ENCODE peak calls at places on chromosomes 11 and 22, in seven cellular contexts. O, D, F, H, L, P and K are unnamed samples. For H3K4me1 and H3K27me3, the result is how much of the 10 kb centered on the place peaks cover.

GRCh38 chr11:69948256-69949141 is 129.3 kb upstream of the FGF3 start:
- DNase-seq in H (peak), F (peak), O (no peak), L (peak), D (peak), P (no peak), K (no peak)

GRCh38 chr11:86341382-86341781 is 33.3 kb upstream of the CCDC81 start:
- DNase-seq in L (no peak), F (no peak), D (no peak), H (no peak), P (no peak), O (no peak), K (no peak)

GRCh38 chr11:90426442-90426841 is 203.6 kb upstream of the CHORDC1 start:
- DNase-seq in D (no peak), H (no peak), O (no peak), P (no peak), L (no peak), F (no peak), K (no peak)

GRCh38 chr11:372809-373715 is 3.8 kb downstream of the B4GALNT4 start:
- DNase-seq in H (no peak), L (peak), F (no peak), D (no peak), P (no peak), O (no peak), K (peak)

GRCh38 chr11:112157274-112157766 is 6.6 kb downstream of the IL18 start:
- DNase-seq in D (no peak), O (no peak), P (no peak), H (no peak), F (peak), L (no peak), K (no peak)

GRCh38 chr11:112166561-112166960 is 611 bp upstream of the TEX12 start:
- DNase-seq in H (peak), P (no peak), F (no peak), O (no peak), L (no peak), D (no peak), K (no peak)

GRCh38 chr11:105609832-105610781 is at the start of gene GRIA4:
- DNase-seq in H (peak), P (no peak), F (no peak), L (peak), D (peak), O (peak), K (peak)

GRCh38 chr11:1103401-1104360 is 29.0 kb downstream of the MUC2 start:
- DNase-seq in H (no peak), L (no peak), F (no peak), D (peak), P (no peak), O (no peak), K (no peak)

GRCh38 chr11:111696556-111696955 is 69.6 kb downstream of the PPP2R1B start:
- DNase-seq in L (no peak), P (no peak), H (no peak), F (no peak), D (no peak), O (no peak), K (no peak)

GRCh38 chr22:22060200-22061084 is 77.9 kb upstream of the TOP3B start:
- DNase-seq in F (no peak), O (peak), P (peak), D (peak), L (peak), H (peak), K (peak)

GRCh38 chr11:112509300-112509699 is 248.6 kb upstream of the PLET1 start:
- DNase-seq in O (no peak), H (no peak), D (no peak), L (no peak), P (no peak), F (no peak), K (no peak)

GRCh38 chr11:130390071-130390758 is 38.2 kb downstream of the ADAMTS8 start:
- DNase-seq in H (no peak), P (no peak), F (no peak), D (no peak), O (no peak), L (no peak), K (no peak)

GRCh38 chr11:76787911-76788596 is 4.9 kb downstream of the TSKU start:
- DNase-seq in D (no peak), O (peak), H (peak), F (no peak), P (no peak), L (no peak), K (peak)

GRCh38 chr11:122486793-122487495 is 168.6 kb upstream of the UBASH3B start:
- DNase-seq in H (no peak), L (no peak), F (no peak), D (no peak), O (no peak), P (no peak), K (no peak)

GRCh38 chr22:26660961-26661578 is 3.7 kb downstream of the MIAT start:
- DNase-seq in L (no peak), F (no peak), P (no peak), O (no peak), H (no peak), D (no peak), K (no peak)

GRCh38 chr22:41030891-41031290 is 61.5 kb upstream of the EP300 start:
- DNase-seq in F (no peak), L (no peak), H (no peak), O (no peak), D (no peak), P (no peak), K (no peak)

GRCh38 chr11:120129570-120129969 is 8.3 kb downstream of the TRIM29 start:
- DNase-seq in O (no peak), H (no peak), P (no peak), F (no peak), D (peak), L (no peak), K (no peak)

GRCh38 chr11:8265681-8266241 is 2.1 kb upstream of the LMO1 start:
- DNase-seq in D (no peak), H (no peak), L (peak), F (no peak), O (no peak), P (no peak), K (no peak)

GRCh38 chr11:695606-696381 is at the start of gene TMEM80:
- DNase-seq in H (peak), O (peak), P (peak), D (peak), L (peak), F (peak), K (peak)

GRCh38 chr22:17774206-17774927 is at the start of gene BID:
- DNase-seq in O (peak), L (peak), D (peak), H (peak), F (no peak), P (no peak), K (peak)

GRCh38 chr22:48432721-48433518 is 1394.8 kb downstream of the BRD1 start:
- DNase-seq in D (peak), L (peak), O (no peak), P (no peak), H (no peak), F (no peak), K (no peak)

GRCh38 chr11:75170463-75171201 is 19.7 kb downstream of the SLCO2B1 start:
- DNase-seq in L (peak), P (no peak), F (no peak), O (no peak), H (no peak), D (peak), K (no peak)

GRCh38 chr11:76642341-76642740 is 28.2 kb downstream of the LRRC32 start:
- DNase-seq in L (no peak), O (no peak), F (no peak), P (no peak), D (no peak), H (peak), K (no peak)

DNA sequence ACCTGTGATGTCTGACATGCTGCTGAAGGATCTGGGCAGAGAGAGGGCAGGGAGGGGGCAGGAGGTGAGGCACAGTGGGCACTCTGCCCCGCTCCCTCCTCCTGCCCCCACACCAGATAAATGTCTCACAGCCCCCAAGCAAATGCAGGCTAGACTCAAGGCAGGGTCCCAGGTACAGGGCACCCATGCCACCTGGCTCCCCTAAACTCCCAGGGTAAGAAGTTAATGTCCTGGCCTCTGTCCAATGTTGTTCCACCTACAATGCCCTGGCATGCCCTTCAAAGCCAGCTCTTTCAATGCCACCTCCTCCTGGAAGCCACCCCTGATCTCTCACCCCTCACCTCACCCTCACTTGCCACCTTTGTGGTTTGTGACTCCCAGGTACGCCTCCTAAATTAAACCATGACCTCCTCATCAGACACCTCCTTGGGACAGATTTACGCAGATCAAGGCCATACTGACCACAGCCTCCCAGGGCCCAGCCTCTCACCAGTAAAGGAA is 16.0 kb downstream of the CARD10 start:
- DNase-seq in H (no peak), D (no peak), P (no peak), L (no peak), O (no peak), F (no peak), K (no peak)
- H3K4me1 ChIP-seq in H (under half), D (under half), P (under half), L (under half), O (under half), F (under half), K (under half)

GRCh38 chr22:50585781-50586180 is 3.1 kb upstream of the CHKB start:
- DNase-seq in O (no peak), L (peak), F (no peak), H (no peak), D (no peak), P (no peak), K (no peak)

GRCh38 chr22:50584106-50585096 is 1.8 kb upstream of the CHKB start:
- DNase-seq in H (no peak), P (no peak), O (no peak), D (peak), F (no peak), L (peak), K (peak)

GRCh38 chr22:50586416-50586815 is 3.8 kb upstream of the CHKB start:
- DNase-seq in L (peak), P (no peak), F (no peak), O (no peak), D (no peak), H (no peak), K (no peak)

GRCh38 chr22:50583294-50583865 is 731 bp upstream of the CHKB start:
- DNase-seq in P (no peak), H (no peak), D (peak), F (no peak), O (no peak), L (no peak), K (no peak)

DNA sequence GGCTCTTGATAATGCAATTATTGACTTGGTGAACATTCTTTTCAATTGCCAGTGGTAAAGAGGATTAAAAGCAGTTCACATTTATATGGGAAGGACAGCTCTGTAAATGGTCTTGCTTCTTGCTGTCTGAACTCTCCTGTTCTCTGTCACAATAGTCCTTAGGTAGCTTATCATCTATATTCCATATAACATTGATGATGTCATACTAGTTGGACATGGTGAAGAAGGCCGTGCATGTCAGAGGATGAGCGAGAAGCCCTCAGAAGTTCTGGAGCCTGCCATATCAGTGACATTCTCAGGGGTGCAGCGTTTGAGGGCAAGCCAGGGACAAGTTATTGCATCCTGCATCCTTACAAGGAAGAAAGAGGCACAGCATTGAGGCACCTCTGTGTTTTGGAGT is 2.6 kb upstream of the CHKB start:
- DNase-seq in O (no peak), F (no peak), P (no peak), L (no peak), D (peak), H (no peak), K (no peak)
- H3K27ac ChIP-seq in O (no peak), F (no peak), P (no peak), L (no peak), D (no peak), H (no peak), K (no peak)

GRCh38 chr22:50551160-50551752 is 5.6 kb downstream of the KLHDC7B start:
- DNase-seq in F (no peak), O (no peak), L (peak), P (no peak), H (no peak), D (peak), K (no peak)
- H3K27me3 ChIP-seq in F (under half), O (under half), L (under half), P (under half), H (under half), D (under half), K (under half)

DNA sequence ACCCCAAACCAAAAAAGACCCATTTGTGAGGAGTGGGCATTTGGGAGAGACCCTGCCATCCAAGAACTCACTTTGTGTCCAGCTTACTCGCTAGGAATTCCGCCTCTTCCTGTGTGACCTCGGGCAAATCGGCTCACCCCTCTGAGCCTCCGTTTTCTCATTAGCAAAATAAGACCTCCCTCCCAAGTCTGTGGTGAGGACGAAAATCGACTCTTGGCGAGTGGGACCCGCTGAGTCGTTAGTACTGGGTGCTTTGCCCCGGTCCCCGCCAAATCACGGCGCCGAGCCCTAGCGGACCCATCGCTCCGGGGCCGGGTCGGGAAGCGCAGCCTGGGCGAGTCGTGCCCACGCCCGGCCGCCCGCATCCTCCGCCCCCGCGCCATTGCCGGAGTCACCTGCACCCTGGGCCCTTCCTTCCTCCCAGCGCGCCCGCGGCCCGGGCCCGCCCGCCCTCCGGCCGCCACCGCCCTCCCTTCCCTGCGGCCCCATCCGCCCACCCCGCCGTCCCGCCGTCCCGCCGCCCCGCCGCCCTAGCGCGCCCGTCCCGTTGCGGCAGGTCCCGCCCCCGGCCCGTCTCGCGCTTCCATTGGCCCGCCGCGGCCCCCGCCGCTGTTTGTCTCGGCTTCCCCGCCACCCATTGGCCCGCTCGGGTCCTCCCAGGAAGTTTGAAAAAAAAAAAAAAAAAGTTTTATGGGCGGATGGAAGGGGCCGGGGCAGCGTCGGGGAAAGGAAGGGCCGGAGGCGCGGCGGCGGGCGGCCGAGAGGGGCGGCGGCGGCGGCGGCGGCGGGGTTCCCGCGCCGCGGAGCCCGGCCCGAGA is 48.9 kb downstream of the TRIOBP start:
- DNase-seq in D (peak), P (peak), L (peak), H (peak), O (peak), F (peak), K (peak)
- H3K4me1 ChIP-seq in D (under half), P (under half), L (under half), H (under half), O (under half), F (under half), K (under half)

GRCh38 chr11:93888026-93888425 is 37.6 kb upstream of the VSTM5 start:
- DNase-seq in H (no peak), D (no peak), O (no peak), P (no peak), L (no peak), F (no peak), K (no peak)

GRCh38 chr11:93890441-93891051 is 40.1 kb upstream of the VSTM5 start:
- DNase-seq in D (no peak), F (no peak), P (no peak), H (no peak), O (no peak), L (no peak), K (no peak)

DNA sequence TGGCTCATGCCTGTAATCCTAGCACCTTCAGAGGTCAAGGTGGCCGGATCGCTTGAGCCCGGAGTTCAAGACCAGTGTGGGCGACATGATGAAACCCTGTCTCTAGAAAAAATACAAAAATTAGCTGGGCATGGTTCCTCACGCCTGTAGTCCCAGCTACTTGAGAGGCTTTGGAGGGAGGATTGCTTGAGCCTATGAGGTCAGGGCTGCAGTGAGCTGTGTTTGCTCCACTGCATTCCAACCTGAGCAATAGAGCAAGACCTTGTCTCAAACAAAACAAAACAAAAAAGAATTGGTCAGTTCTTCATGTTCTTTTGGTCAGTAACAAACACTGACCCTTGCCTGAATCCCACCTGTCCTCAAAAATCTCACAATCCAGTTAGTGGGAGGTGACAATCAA is 36.7 kb upstream of the VSTM5 start:
- DNase-seq in P (no peak), H (no peak), L (no peak), O (no peak), F (no peak), D (no peak), K (no peak)
- H3K27ac ChIP-seq in P (no peak), H (no peak), L (no peak), O (no peak), F (no peak), D (no peak), K (no peak)

GRCh38 chr22:45648320-45649070 is 23.1 kb upstream of the ATXN10 start:
- DNase-seq in P (no peak), F (no peak), O (no peak), H (no peak), L (no peak), D (no peak), K (no peak)

GRCh38 chr22:45649809-45650208 is 21.8 kb upstream of the ATXN10 start:
- DNase-seq in D (no peak), H (no peak), O (no peak), F (no peak), P (no peak), L (no peak), K (no peak)

GRCh38 chr22:45656577-45656976 is 15.1 kb upstream of the ATXN10 start:
- DNase-seq in F (no peak), O (no peak), D (no peak), P (no peak), L (no peak), H (no peak), K (no peak)

GRCh38 chr22:45647532-45648225 is 24.0 kb upstream of the ATXN10 start:
- DNase-seq in H (no peak), L (no peak), F (no peak), O (no peak), P (no peak), D (no peak), K (peak)

GRCh38 chr22:45651931-45652528 is 19.6 kb upstream of the ATXN10 start:
- DNase-seq in H (no peak), O (no peak), P (no peak), D (no peak), F (no peak), L (no peak), K (peak)
- H3K27me3 ChIP-seq in H (under half), O (under half), P (under half), D (under half), F (under half), L (under half), K (under half)

DNA sequence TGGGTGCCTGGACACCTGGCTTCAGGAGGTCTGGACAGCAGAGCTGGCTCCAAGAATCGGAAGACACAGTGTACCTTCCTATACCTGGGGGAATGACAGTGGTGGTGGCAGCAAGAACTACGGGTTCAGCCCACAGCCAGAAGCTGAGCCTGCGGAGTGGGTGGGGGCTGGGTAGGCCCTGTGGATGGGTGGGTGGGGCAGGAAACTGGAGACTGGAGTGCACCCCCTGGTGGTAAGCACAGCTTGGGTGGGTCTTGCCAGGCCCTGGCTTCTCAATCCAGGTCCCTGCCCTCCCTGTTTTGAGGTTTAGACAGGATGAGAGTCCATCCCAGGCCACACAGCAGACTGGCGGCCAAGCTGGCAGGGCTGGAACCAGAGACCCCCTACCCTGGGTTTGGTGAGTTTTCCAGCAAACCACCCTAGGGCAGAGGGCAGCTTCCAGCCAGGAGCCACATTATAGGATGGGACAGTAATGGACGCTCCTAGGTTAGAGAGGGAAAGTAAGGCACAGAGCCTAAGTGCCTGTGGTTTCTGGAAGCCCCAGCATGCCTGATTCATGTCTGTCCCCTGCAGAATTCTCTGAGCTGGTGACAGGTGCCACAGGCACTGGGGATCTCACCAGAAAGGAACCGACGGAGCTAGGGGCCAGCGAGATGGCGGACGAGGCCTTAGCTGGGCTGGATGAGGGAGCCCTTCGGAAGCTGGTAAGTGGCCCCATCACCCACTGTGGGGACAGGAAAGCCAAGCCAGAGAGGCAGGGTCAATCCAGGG is 1.7 kb downstream of the SMTN start:
- DNase-seq in O (peak), F (no peak), L (no peak), P (peak), H (peak), D (peak), K (peak)
- H3K4me1 ChIP-seq in O (under half), F (under half), L (under half), P (under half), H (under half), D (under half), K (under half)

DNA sequence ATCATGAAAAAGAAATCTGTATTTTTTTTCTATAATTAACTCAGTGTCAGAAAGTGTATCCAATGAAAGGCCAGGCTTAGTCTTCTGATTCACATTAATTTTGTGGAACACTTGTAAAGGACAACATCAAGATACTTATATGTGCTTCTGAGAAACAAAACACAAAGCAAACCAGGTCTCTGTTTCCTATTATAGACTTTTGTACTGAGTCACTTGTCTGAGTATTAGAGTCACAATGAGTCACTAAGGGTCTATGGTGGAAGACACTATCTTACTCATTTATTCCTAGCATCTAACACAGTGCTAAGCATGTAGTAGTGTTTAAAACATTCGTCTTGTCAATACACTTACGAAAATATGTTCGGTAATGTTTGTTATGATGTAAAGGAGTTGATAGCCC is 297.8 kb upstream of the CCDC90B start:
- DNase-seq in F (no peak), H (no peak), D (no peak), P (no peak), L (no peak), O (no peak), K (no peak)
- H3K27ac ChIP-seq in F (no peak), H (no peak), D (no peak), P (no peak), L (no peak), O (no peak), K (no peak)